ENCODE peak calls at places on chromosomes 2 and 18, in eight cellular contexts. P, J, A, I, E, U, M and O are unnamed samples.
A peak's percentile ranks its signal among the peaks of the same experiment; 100 is the strongest.

GRCh38 chr2:240431663-240432424 is 3.6 kb upstream of the GPC1 start:
- DNase-seq in A (no peak), I (no peak), M (peak; percentile 8), U (peak; percentile 22), J (no peak), E (peak; percentile 9), P (peak; percentile 20), O (no peak)

GRCh38 chr18:55577812-55578539 is 10.0 kb downstream of the TCF4 start:
- DNase-seq in I (no peak), J (no peak), U (no peak), M (no peak), A (no peak), E (no peak), P (no peak), O (no peak)

GRCh38 chr2:230794472-230794871 is 70.3 kb upstream of the ITM2C start:
- DNase-seq in E (no peak), I (no peak), J (no peak), U (no peak), M (no peak), P (no peak), A (peak; percentile 19), O (no peak)

GRCh38 chr2:207257291-207258190 is 91.8 kb upstream of the KLF7 start:
- DNase-seq in I (no peak), P (no peak), J (no peak), U (no peak), A (peak; percentile 52), E (no peak), M (no peak), O (no peak)

GRCh38 chr2:109208071-109208950 is 79.3 kb downstream of the SH3RF3 start:
- DNase-seq in M (no peak), A (peak; percentile 92), U (no peak), P (no peak), E (no peak), J (no peak), I (no peak), O (peak; percentile 44)

GRCh38 chr2:63614448-63614968 is 25.7 kb downstream of the MDH1 start:
- DNase-seq in E (no peak), I (no peak), P (no peak), M (no peak), A (peak; percentile 61), J (no peak), U (no peak), O (peak; percentile 11)

GRCh38 chr2:23549821-23550535 is 165.0 kb downstream of the KLHL29 start:
- DNase-seq in A (peak; percentile 50), I (no peak), U (no peak), M (no peak), E (no peak), P (no peak), J (no peak), O (no peak)

GRCh38 chr18:32530947-32531651 is 60.4 kb upstream of the GAREM1 start:
- DNase-seq in J (peak; percentile 44), U (no peak), I (no peak), P (no peak), A (peak; percentile 36), E (no peak), M (no peak), O (no peak)

GRCh38 chr2:135819211-135819610 is 17.8 kb downstream of the LCT start:
- DNase-seq in M (no peak), P (no peak), I (no peak), A (peak; percentile 50), J (no peak), U (no peak), E (no peak), O (no peak)

GRCh38 chr2:172836386-172837200 is 100.9 kb downstream of the RAPGEF4 start:
- DNase-seq in I (peak; percentile 50), U (no peak), J (no peak), A (peak; percentile 84), P (no peak), M (no peak), E (no peak), O (no peak)

GRCh38 chr2:239209806-239210205 is 191.0 kb downstream of the HDAC4 start:
- DNase-seq in U (no peak), P (no peak), E (no peak), J (no peak), M (no peak), A (no peak), I (no peak), O (no peak)

GRCh38 chr2:53018830-53019425 is 748.7 kb upstream of the CHAC2 start:
- DNase-seq in E (no peak), I (no peak), M (no peak), U (no peak), P (no peak), A (peak; percentile 34), J (no peak), O (no peak)

GRCh38 chr2:186590538-186591441 is 934 bp downstream of the ITGAV start:
- DNase-seq in U (no peak), J (peak; percentile 36), M (no peak), P (no peak), E (peak; percentile 79), I (peak; percentile 29), A (peak; percentile 45), O (no peak)

GRCh38 chr2:135055182-135055786 is 3.2 kb downstream of the RAB3GAP1 start:
- DNase-seq in E (no peak), P (no peak), M (no peak), A (peak; percentile 81), U (no peak), J (no peak), I (no peak), O (peak; percentile 24)

GRCh38 chr2:195368530-195369216 is 288.4 kb upstream of the SLC39A10 start:
- DNase-seq in A (no peak), P (no peak), I (no peak), U (no peak), M (no peak), J (peak; percentile 15), E (no peak), O (no peak)

DNA sequence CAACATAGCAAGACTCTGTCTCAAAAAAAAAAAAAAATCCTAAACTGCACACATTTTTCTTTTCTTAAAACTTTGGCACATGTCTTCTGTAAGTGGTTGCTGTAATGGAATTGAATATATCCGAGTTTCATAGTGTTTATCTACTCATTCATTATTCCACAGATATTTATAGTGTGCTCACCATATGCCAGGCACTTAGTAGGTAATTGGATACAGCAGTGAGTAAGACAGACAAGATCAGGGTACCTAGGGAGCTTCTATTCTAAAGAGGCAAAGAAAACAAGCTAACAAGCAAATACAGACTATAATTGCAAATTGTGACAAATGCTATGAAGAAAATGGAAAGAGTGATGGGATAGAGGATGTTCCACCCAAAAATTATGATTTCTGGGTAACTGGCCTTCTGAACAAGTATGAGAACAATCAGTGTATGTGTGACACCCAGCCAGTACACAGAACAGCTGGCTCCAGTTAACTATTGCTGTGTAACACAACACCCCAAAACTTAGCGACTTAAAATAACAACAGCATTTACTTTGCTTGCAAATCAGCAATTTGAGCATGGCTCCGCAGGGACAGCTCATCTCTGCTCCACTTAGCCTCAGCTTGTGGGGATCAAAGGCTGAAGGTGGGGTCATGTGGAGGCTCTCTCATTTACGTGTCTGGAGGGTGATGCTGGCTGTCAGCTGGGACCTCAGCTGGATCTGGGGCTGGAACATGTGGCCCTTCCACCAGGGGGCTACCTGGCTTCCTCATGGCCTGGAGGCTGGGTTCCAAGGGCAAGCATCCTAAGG is 224.9 kb downstream of the INSIG2 start:
- DNase-seq in I (no peak), P (no peak), U (no peak), E (no peak), J (no peak), M (no peak), A (no peak), O (no peak)
- TF ChIP-seq CTCF in I (no peak), P (no peak), U (no peak), E (no peak), J (no peak), M (no peak), A (no peak), O (peak; percentile 12)

DNA sequence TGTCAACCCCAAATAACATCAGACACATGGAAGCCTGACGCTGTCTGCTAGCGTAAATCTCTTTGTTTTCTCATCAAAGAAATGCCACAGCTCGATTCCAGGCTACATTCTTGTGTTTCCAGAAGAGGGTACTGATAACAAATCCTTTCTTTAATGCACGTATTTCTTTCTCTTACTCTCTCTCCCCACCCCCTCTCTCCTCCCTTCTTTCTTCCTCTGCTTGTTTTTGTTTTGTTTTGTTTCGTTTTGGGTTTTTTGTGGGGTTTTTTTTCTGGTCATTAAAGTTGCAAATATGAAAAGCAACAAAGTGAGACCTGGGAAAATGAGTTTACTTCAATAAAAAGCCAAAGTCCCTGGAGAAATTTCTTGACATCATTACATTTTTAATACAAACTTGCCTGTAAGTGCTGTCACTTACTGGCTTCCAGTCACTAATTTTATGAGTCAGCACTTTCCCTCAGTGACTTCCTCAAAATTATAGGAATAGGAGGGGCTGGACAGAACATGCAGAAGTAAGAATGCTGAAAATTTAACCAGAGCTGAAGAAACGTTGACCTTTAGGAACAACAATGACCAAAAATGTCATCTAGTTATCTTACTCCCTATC is 106.7 kb upstream of the NABP1 start:
- DNase-seq in M (no peak), U (no peak), I (no peak), P (no peak), A (peak; percentile 75), J (peak; percentile 60), E (peak; percentile 31), O (peak; percentile 30)
- H3K4me3 ChIP-seq in M (no peak overlapping the region), U (no peak overlapping the region), I (no peak overlapping the region), P (peak overlapping the region; percentile 11), A (peak overlapping the region; percentile 21), J (peak overlapping the region; percentile 22), E (no peak overlapping the region), O (no peak overlapping the region)

GRCh38 chr2:237594514-237594871 is 4.0 kb upstream of the RAB17 start:
- DNase-seq in E (no peak), A (peak; percentile 25), J (no peak), I (no peak), M (no peak), P (no peak), U (no peak), O (no peak)
- H3K27ac ChIP-seq in E (no peak overlapping the region), A (no peak overlapping the region), J (no peak overlapping the region), I (peak overlapping the region; percentile 54), M (peak overlapping the region; percentile 51), P (peak overlapping the region; percentile 74), U (peak overlapping the region; percentile 79), O (no peak overlapping the region)

GRCh38 chr2:104465978-104466377 is 387.9 kb upstream of the POU3F3 start:
- DNase-seq in I (no peak), J (no peak), M (no peak), A (no peak), E (no peak), P (no peak), U (no peak), O (no peak)

GRCh38 chr2:104474725-104475124 is 379.2 kb upstream of the POU3F3 start:
- DNase-seq in I (no peak), J (no peak), P (no peak), A (no peak), E (no peak), M (no peak), U (no peak), O (no peak)

GRCh38 chr2:104473568-104473967 is 380.3 kb upstream of the POU3F3 start:
- DNase-seq in U (no peak), I (no peak), E (no peak), A (no peak), J (no peak), P (no peak), M (no peak), O (no peak)

GRCh38 chr2:104472076-104472475 is 381.8 kb upstream of the POU3F3 start:
- DNase-seq in M (no peak), J (no peak), P (no peak), E (no peak), I (no peak), U (no peak), A (no peak), O (no peak)

DNA sequence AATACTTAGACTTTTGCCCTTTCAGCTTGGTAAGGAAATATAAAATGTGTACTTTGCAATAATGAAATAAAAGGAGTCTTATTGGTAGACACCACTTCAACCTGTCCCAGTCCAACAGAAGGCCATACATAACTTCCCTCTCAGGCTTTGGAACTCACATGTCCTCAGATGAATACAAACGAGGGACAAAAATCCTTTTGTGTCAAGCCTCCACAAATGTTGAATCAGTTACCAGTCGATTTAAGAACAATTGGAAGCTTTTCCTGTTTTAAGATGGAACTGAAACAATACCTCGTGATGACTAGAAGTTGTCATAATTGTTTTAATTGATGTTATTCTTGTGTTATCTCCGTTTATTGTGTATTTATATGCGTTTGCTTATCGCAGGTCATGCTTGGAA is 385.1 kb upstream of the POU3F3 start:
- DNase-seq in M (no peak), P (no peak), U (no peak), I (no peak), E (no peak), J (no peak), A (no peak), O (no peak)
- TF ChIP-seq CTCF in M (no peak), P (no peak), U (no peak), I (no peak), E (no peak), J (no peak), A (no peak), O (no peak)